ENCODE peak calls at places on chromosomes 16 and 17, in seven cellular contexts. W is H54, T is spleen, X is adrenal gland, J is transverse colon, V is sigmoid colon, C is body of pancreas. L is an unnamed sample.

GRCh38 chr17:59800530-59800942 is 92.2 kb downstream of the TUBD1 start:
- DNase-seq in W (no peak), T (no peak), X (no peak), J (no peak), V (no peak), C (no peak), L (no peak)

GRCh38 chr17:4635823-4636375 is 5.6 kb downstream of the ALOX15 start:
- DNase-seq in W (no peak), T (no peak), X (no peak), J (peak; percentile 20), V (no peak), C (no peak), L (no peak)

GRCh38 chr17:62802531-62803205 is 5.4 kb downstream of the MARCHF10 start:
- DNase-seq in W (no peak), T (no peak), X (no peak), J (no peak), V (no peak), C (no peak), L (no peak)

GRCh38 chr17:6140188-6140587 is 70.0 kb downstream of the WSCD1 start:
- DNase-seq in W (no peak), T (no peak), X (no peak), J (no peak), V (no peak), C (no peak), L (no peak)

GRCh38 chr17:2402517-2402916 is 1.7 kb upstream of the MNT start:
- DNase-seq in W (no peak), T (peak; percentile 81), X (no peak), J (no peak), V (peak; percentile 74), C (peak; percentile 19), L (no peak)

GRCh38 chr17:79053251-79053925 is 21.2 kb upstream of the ENGASE start:
- DNase-seq in W (peak; percentile 73), T (peak; percentile 70), X (no peak), J (no peak), V (peak; percentile 46), C (no peak), L (no peak)

GRCh38 chr17:60224064-60224463 is 74.3 kb downstream of the CA4 start:
- DNase-seq in W (no peak), T (no peak), X (no peak), J (no peak), V (no peak), C (no peak), L (no peak)

GRCh38 chr16:51382215-51382614 is 231.1 kb upstream of the SALL1 start:
- DNase-seq in W (no peak), T (no peak), X (no peak), J (no peak), V (no peak), C (peak; percentile 39), L (no peak)

GRCh38 chr17:58333396-58334207 is 5.0 kb upstream of the TSPOAP1 start:
- DNase-seq in W (no peak), T (peak; percentile 77), X (no peak), J (no peak), V (no peak), C (no peak), L (no peak)

GRCh38 chr17:38564254-38564605 is 41.5 kb downstream of the SRCIN1 start:
- DNase-seq in W (no peak), T (no peak), X (no peak), J (no peak), V (no peak), C (no peak), L (no peak)

GRCh38 chr16:12679660-12680272 is 123.9 kb downstream of the CPPED1 start:
- DNase-seq in W (no peak), T (no peak), X (no peak), J (no peak), V (no peak), C (no peak), L (no peak)

GRCh38 chr17:77692571-77693161 is 265.8 kb upstream of the TNRC6C start:
- DNase-seq in W (peak; percentile 88), T (no peak), X (peak; percentile 74), J (no peak), V (no peak), C (no peak), L (no peak)

GRCh38 chr17:7241783-7242716 is at the start of gene GABARAP:
- DNase-seq in W (no peak), T (peak; percentile 98), X (peak; percentile 95), J (peak; percentile 96), V (peak; percentile 97), C (peak; percentile 95), L (peak; percentile 96)

GRCh38 chr17:64741038-64741641 is 79.0 kb upstream of the SMURF2 start:
- DNase-seq in W (no peak), T (no peak), X (peak; percentile 31), J (no peak), V (no peak), C (peak; percentile 25), L (peak; percentile 75)
- TF ChIP-seq POLR2A in W (no peak), T (no peak), X (no peak), J (no peak), V (no peak), C (no peak), L (no peak)

DNA sequence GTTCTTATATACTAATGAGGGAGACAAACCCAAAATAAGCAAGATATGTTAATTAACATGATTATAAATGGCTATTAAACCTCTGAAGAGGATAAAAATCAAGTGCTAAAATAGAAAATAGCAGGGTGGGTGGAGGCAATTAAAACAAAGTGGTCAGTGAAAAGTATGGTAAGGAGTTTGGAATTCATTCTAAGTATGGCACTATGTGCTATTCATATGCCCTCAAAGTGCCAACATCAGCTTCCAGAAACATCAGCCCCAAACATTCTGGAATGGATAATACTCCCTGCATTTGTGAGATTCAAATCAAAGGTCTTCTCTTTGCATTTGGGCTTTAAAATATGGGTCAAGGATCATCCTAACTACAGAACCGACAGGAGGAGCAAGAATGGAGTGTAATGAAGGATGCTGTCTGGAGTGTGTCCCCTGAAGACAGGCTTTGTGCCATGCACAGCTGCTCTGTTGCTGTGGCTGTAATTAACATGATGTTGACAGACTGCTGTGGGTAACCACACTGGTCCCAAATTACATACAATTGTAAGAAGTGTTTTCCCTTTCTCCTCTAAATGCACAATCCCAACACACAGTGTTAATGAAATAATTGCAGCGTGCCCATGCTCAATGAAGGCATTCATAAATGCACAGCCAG is 93.1 kb downstream of the VAT1L start:
- DNase-seq in W (no peak), T (no peak), X (no peak), J (no peak), V (no peak), C (no peak), L (no peak)
- TF ChIP-seq POLR2A in W (no peak), T (no peak), X (no peak), J (no peak), V (no peak), C (no peak), L (no peak)

DNA sequence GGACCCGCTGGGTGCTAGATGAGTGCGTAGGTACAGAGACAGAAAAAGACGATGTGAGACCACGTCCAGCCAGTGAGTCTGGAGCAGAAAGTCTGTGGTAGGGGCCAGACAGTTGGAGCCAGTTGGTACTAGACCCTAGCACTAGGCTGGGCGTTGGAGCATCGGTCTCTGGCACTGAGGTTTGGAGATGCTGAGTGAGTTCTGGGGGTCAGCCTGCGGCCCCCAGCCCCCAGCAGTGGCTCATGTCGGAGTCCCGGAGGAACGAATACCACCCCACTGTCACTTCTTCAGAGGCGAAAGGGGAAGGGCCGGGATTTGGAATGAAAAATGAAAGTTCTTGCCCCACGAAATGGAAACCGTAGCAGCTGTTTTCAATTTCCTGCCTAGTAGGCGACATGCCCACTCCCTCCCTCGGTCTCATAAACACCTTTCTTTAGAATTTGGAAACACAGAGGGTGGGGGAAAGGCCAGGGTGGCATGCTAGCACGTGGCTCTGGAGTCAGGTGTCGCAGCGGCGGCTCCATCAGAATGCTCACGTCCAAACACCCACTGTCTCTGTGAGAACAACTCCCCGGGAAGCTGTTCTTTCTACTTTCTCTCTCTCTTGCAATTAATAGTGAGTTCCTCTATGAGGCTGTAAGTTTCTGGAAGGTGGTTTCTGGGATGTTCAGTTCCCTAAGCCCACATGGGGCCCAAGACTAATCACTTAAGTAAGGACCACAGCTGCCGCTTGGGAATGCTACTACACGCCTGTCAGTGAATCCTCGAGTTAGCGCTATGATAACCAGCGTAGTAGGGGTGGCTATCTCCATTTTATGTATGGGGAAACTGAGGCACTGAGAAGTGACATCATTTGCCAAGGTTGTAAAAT is 96.9 kb downstream of the IRF8 start:
- DNase-seq in W (no peak), T (no peak), X (no peak), J (no peak), V (peak; percentile 27), C (no peak), L (no peak)
- TF ChIP-seq POLR2A in W (no peak), T (no peak), X (no peak), J (no peak), V (no peak), C (no peak), L (no peak)

DNA sequence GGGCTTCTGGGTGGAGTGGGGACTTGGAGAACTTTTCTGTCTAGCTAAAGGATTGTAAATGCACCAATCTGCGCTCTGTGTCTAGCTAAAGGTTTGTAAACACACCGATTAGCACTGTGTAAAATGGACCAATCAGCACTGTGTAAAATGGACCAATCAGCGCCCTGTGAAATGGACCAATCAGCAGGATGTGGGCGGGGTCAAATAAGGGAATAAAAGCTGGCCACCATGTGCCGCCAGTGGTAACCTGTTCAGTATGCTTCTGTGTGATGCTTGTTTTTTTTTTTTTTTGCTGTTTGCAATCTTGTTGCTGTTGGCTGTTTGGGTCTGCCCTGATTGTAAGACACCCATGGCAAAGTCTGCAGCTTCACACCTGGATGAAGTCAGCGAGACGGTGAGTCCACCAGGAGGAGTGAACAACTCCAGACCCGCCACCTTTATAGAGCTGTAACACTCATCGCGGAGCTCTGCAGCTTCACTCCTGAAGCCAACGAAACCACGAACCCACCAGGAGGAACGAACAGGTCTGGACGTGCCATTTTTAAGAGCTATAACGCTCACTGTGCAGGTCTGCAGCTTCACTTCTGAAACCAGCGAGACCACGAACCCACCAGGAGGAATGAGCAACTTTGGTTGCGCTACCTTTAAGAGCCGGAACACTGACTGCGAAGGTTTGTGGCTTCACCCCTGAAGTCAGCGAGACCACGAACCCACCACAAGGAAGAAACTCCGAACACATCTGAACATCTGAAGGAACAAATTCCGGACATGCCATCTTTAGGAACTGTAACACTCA is 85.0 kb upstream of the MED9 start:
- DNase-seq in W (no peak), T (no peak), X (no peak), J (peak; percentile 42), V (no peak), C (no peak), L (no peak)
- TF ChIP-seq POLR2A in W (no peak), T (no peak), X (no peak), J (no peak), V (no peak), C (no peak), L (no peak)

DNA sequence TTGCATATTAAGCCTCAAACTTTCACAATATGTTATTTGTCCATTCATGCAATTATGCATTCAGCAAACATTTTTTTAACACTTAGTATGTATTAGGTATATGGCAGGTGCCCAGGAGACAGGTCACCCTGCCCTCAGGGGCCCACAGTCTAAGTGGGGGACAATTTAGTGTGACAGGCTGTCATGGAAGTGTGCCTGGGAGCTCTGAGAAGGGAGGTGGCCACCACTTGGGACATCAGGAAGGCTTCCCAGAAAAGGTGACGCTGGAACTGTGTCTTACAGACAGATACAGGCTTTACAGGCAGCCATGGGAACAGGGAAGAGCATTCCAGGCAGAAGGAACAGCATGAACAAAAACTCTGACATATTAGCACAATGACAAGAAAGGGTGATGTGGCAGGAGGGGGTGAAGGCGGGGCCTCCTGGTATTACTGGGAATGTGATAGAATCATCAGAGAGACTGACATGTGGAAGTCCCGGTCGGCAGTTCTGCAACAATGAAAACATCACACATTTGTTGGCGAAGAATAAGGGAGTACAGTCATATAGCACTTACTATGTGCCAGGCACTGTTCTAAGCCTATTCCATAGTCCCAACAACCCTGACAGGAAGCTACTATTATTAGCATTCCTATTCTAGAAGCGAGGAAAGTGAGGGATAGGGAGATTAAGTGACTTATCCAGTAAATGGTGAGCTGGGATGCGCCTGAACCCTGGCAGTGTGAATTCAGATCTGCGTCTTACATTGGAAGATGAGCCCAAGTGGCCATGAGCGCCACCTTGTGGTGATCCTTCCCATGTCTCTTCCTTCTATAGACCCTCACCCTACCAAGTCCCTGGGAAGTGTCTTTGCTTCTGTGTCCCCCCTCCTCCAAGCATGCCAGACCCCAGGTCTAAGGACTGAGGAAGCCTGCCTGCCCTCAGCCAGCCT is 13.7 kb downstream of the FMNL1 start:
- DNase-seq in W (no peak), T (peak; percentile 92), X (peak; percentile 89), J (peak; percentile 83), V (peak; percentile 88), C (peak; percentile 74), L (no peak)
- TF ChIP-seq POLR2A in W (no peak), T (no peak), X (no peak), J (no peak), V (no peak), C (no peak), L (no peak)

L was measured in upper lobe of left lung.